ENCODE peak calls at places on chromosomes 4 and X, in four cellular contexts. F, H, E and W are unnamed samples.

GRCh38 chr4:34293459-34293858 is 1950.9 kb downstream of the ARAP2 start:
- DNase-seq in H (no peak), F (no peak), E (no peak), W (no peak)

GRCh38 chr4:5722328-5722727 is 11.3 kb downstream of the EVC start:
- DNase-seq in F (no peak), H (no peak), E (no peak), W (no peak)

GRCh38 chr4:176300565-176300964 is 19.2 kb upstream of the SPCS3 start:
- DNase-seq in F (no peak), H (no peak), E (no peak), W (no peak)

GRCh38 chr4:53196872-53197759 is 168.7 kb downstream of the SCFD2 start:
- DNase-seq in E (peak; percentile 60), H (no peak), F (peak; percentile 90), W (no peak)

GRCh38 chr4:38980903-38981676 is 51.1 kb downstream of the TMEM156 start:
- DNase-seq in F (no peak), E (no peak), H (no peak), W (no peak)

GRCh38 chrX:84469226-84469625 is 33.0 kb downstream of the HDX start:
- DNase-seq in F (no peak), E (no peak), H (no peak), W (no peak)

GRCh38 chrX:1466232-1466661 is 13.5 kb upstream of the ASMTL start:
- DNase-seq in E (no peak), H (peak; percentile 9), F (no peak), W (no peak)

GRCh38 chrX:55593756-55594257 is 29.4 kb upstream of the FOXR2 start:
- DNase-seq in F (no peak), E (no peak), H (no peak), W (no peak)

GRCh38 chr4:176791591-176792347 is 953 bp downstream of the VEGFC start:
- DNase-seq in E (no peak), F (no peak), H (no peak), W (no peak)

GRCh38 chr4:140237616-140238352 is 83.8 kb upstream of the MAML3 start:
- DNase-seq in E (no peak), H (peak; percentile 83), F (peak; percentile 88), W (peak; percentile 87)

GRCh38 chr4:179328627-179329026 is 1886.4 kb upstream of the AGA start:
- DNase-seq in E (no peak), H (no peak), F (no peak), W (no peak)

GRCh38 chrX:52082578-52082977 is 13.6 kb upstream of the MAGED4B start:
- DNase-seq in F (no peak), E (no peak), H (no peak), W (no peak)

GRCh38 chrX:103845165-103845653 is 13.2 kb upstream of the RAB9B start:
- DNase-seq in F (peak; percentile 74), E (peak; percentile 25), H (peak; percentile 56), W (no peak)

GRCh38 chr4:42654606-42655005 is 2.3 kb downstream of the ATP8A1 start:
- DNase-seq in F (no peak), H (peak; percentile 35), E (no peak), W (peak; percentile 43)

GRCh38 chr4:82797591-82798081 is 960 bp downstream of the SCD5 start:
- DNase-seq in F (no peak), H (no peak), E (no peak), W (no peak)

GRCh38 chr4:84482564-84483563 is 16.2 kb downstream of the NKX6-1 start:
- DNase-seq in H (no peak), E (no peak), F (no peak), W (no peak)

GRCh38 chr4:138522366-138522765 is 280.2 kb upstream of the SLC7A11 start:
- DNase-seq in E (no peak), H (no peak), F (peak; percentile 72), W (no peak)

GRCh38 chr4:154781126-154781982 is at the start of gene RBM46:
- DNase-seq in F (no peak), H (no peak), E (no peak), W (peak; percentile 75)

GRCh38 chr4:37872310-37872988 is 18.4 kb upstream of the TBC1D1 start:
- DNase-seq in H (no peak), F (peak; percentile 27), E (no peak), W (no peak)

GRCh38 chr4:12897954-12898353 is 586.2 kb downstream of the RAB28 start:
- DNase-seq in H (no peak), F (no peak), E (no peak), W (no peak)

GRCh38 chrX:2566044-2566443 is 65.3 kb upstream of the DHRSX start:
- DNase-seq in E (no peak), H (no peak), F (no peak), W (no peak)

GRCh38 chrX:86133761-86134160 is 14.5 kb upstream of the DACH2 start:
- DNase-seq in H (no peak), F (peak; percentile 67), E (no peak), W (no peak)

GRCh38 chr4:61427818-61428495 is 227.8 kb downstream of the ADGRL3 start:
- DNase-seq in F (no peak), E (no peak), H (no peak), W (no peak)

GRCh38 chr4:152310223-152310622 is 225.7 kb downstream of the FBXW7 start:
- DNase-seq in H (no peak), E (no peak), F (no peak), W (no peak)

GRCh38 chr4:153780221-153780620 is 8.7 kb downstream of the SFRP2 start:
- DNase-seq in F (no peak), E (no peak), H (no peak), W (no peak)

GRCh38 chrX:150361777-150362351 is 1.3 kb upstream of the MAMLD1 start:
- DNase-seq in F (no peak), H (no peak), E (peak; percentile 13), W (peak; percentile 55)

GRCh38 chr4:140070369-140070768 is 83.6 kb downstream of the MAML3 start:
- DNase-seq in E (peak; percentile 50), H (no peak), F (no peak), W (no peak)

GRCh38 chr4:72302981-72303704 is 265.9 kb downstream of the ADAMTS3 start:
- DNase-seq in E (peak; percentile 43), F (peak; percentile 77), H (no peak), W (no peak)

GRCh38 chrX:9897761-9898161 is 69.4 kb upstream of the CLDN34 start:
- DNase-seq in H (no peak), F (no peak), E (no peak), W (no peak)

GRCh38 chr4:8270912-8271815 is 1.6 kb downstream of the HTRA3 start:
- DNase-seq in H (no peak), F (no peak), E (no peak), W (no peak)
- H3K4me1 ChIP-seq in H (peaks cover 15% of the 10 kb centered on the region), F (no peaks in the 10 kb centered on the region), E (no peaks in the 10 kb centered on the region), W (peaks cover 13% of the 10 kb centered on the region)

GRCh38 chr4:143359794-143360193 is 23.1 kb downstream of the GAB1 start:
- DNase-seq in E (peak; percentile 1), F (no peak), H (no peak), W (no peak)
- H3K4me1 ChIP-seq in E (no peaks in the 10 kb centered on the region), F (peaks cover 2% of the 10 kb centered on the region), H (peaks cover 68% of the 10 kb centered on the region), W (peaks cover 32% of the 10 kb centered on the region)

GRCh38 chr4:105155426-105155825 is 8.8 kb downstream of the TET2 start:
- DNase-seq in H (no peak), E (no peak), F (no peak), W (no peak)

GRCh38 chr4:105154576-105154975 is 7.9 kb downstream of the TET2 start:
- DNase-seq in H (no peak), E (no peak), F (no peak), W (peak; percentile 23)

GRCh38 chr4:105149771-105150170 is 3.1 kb downstream of the TET2 start:
- DNase-seq in F (no peak), E (no peak), H (no peak), W (no peak)

GRCh38 chr4:105150511-105150910 is 3.8 kb downstream of the TET2 start:
- DNase-seq in F (no peak), H (no peak), E (no peak), W (no peak)

GRCh38 chr4:105153749-105154148 is 7.1 kb downstream of the TET2 start:
- DNase-seq in H (no peak), F (no peak), E (no peak), W (no peak)
- H3K4me1 ChIP-seq in H (peaks cover 7% of the 10 kb centered on the region), F (peaks cover 6% of the 10 kb centered on the region), E (no peaks in the 10 kb centered on the region), W (peaks cover 65% of the 10 kb centered on the region)

GRCh38 chr4:98470366-98470765 is 188.0 kb downstream of the TSPAN5 start:
- DNase-seq in E (no peak), H (no peak), F (no peak), W (no peak)
- H3K4me1 ChIP-seq in E (no peaks in the 10 kb centered on the region), H (peaks cover 16% of the 10 kb centered on the region), F (peaks cover 4% of the 10 kb centered on the region), W (no peaks in the 10 kb centered on the region)